ENCODE peak calls at places on chromosome 4, in seven cellular contexts. O, X, I, T, J, E and G are unnamed samples. For H3K36me3, the result is how much of the 10 kb centered on the place peaks cover.

GRCh38 chr4:96097040-96097607 is 257.2 kb downstream of the PDHA2 start:
- DNase-seq in O (no peak), X (no peak), I (no peak), T (no peak), J (no peak), E (no peak), G (no peak)

GRCh38 chr4:138199568-138200235 is 42.4 kb downstream of the SLC7A11 start:
- DNase-seq in O (no peak), X (no peak), I (no peak), T (no peak), J (no peak), E (no peak), G (no peak)

GRCh38 chr4:139171878-139172691 is 4.9 kb downstream of the ELF2 start:
- DNase-seq in O (no peak), X (no peak), I (no peak), T (no peak), J (no peak), E (no peak), G (no peak)

GRCh38 chr4:1326751-1327525 is 20.1 kb upstream of the UVSSA start:
- DNase-seq in O (no peak), X (no peak), I (no peak), T (no peak), J (no peak), E (no peak), G (no peak)

GRCh38 chr4:101136373-101137370 is 210.7 kb downstream of the PPP3CA start:
- DNase-seq in O (no peak), X (no peak), I (no peak), T (no peak), J (no peak), E (no peak), G (no peak)

GRCh38 chr4:13933163-13933562 is 305.6 kb upstream of the BOD1L1 start:
- DNase-seq in O (peak), X (no peak), I (no peak), T (no peak), J (no peak), E (no peak), G (no peak)

GRCh38 chr4:129545599-129546278 is 449.8 kb downstream of the C4orf33 start:
- DNase-seq in O (peak), X (peak), I (peak), T (no peak), J (peak), E (peak), G (no peak)

GRCh38 chr4:178037459-178038214 is 595.4 kb upstream of the AGA start:
- DNase-seq in O (no peak), X (no peak), I (no peak), T (no peak), J (no peak), E (no peak), G (no peak)

GRCh38 chr4:39169426-39169825 is 12.9 kb upstream of the WDR19 start:
- DNase-seq in O (no peak), X (no peak), I (no peak), T (no peak), J (no peak), E (no peak), G (no peak)

GRCh38 chr4:111282035-111282434 is 659.2 kb upstream of the PITX2 start:
- DNase-seq in O (no peak), X (no peak), I (no peak), T (no peak), J (no peak), E (no peak), G (no peak)

GRCh38 chr4:168480991-168481588 is 798 bp upstream of the DDX60L start:
- DNase-seq in O (no peak), X (no peak), I (no peak), T (no peak), J (no peak), E (peak), G (peak)

GRCh38 chr4:101914761-101915160 is 124.2 kb downstream of the BANK1 start:
- DNase-seq in O (no peak), X (no peak), I (no peak), T (no peak), J (no peak), E (no peak), G (no peak)

GRCh38 chr4:110510955-110511544 is 35.1 kb downstream of the ENPEP start:
- DNase-seq in O (peak), X (no peak), I (no peak), T (no peak), J (no peak), E (no peak), G (peak)

GRCh38 chr4:88382621-88383020 is 4.0 kb downstream of the HERC6 start:
- DNase-seq in O (no peak), X (no peak), I (no peak), T (no peak), J (no peak), E (no peak), G (no peak)

GRCh38 chr4:80268936-80269335 is 2.5 kb downstream of the FGF5 start:
- DNase-seq in O (no peak), X (no peak), I (no peak), T (no peak), J (no peak), E (no peak), G (no peak)

GRCh38 chr4:108834787-108835384 is 72.0 kb upstream of the ETNPPL start:
- DNase-seq in O (peak), X (no peak), I (no peak), T (no peak), J (no peak), E (no peak), G (no peak)

GRCh38 chr4:127103723-127104122 is 529.0 kb upstream of the INTU start:
- DNase-seq in O (no peak), X (no peak), I (no peak), T (no peak), J (no peak), E (peak), G (no peak)

GRCh38 chr4:151455212-151455611 is 46.2 kb downstream of the FHIP1A start:
- DNase-seq in O (no peak), X (no peak), I (no peak), T (no peak), J (no peak), E (no peak), G (no peak)

GRCh38 chr4:15294832-15295231 is 133.0 kb upstream of the C1QTNF7 start:
- DNase-seq in O (no peak), X (no peak), I (no peak), T (no peak), J (no peak), E (no peak), G (no peak)

GRCh38 chr4:8688041-8688907 is 95.7 kb downstream of the CPZ start:
- DNase-seq in O (peak), X (no peak), I (no peak), T (no peak), J (peak), E (no peak), G (no peak)

GRCh38 chr4:112567536-112567935 is 51.6 kb upstream of the NEUROG2 start:
- DNase-seq in O (no peak), X (no peak), I (no peak), T (no peak), J (no peak), E (no peak), G (no peak)

GRCh38 chr4:112562254-112562653 is 46.3 kb upstream of the NEUROG2 start:
- DNase-seq in O (no peak), X (no peak), I (no peak), T (no peak), J (no peak), E (no peak), G (no peak)

GRCh38 chr4:112560084-112560483 is 44.1 kb upstream of the NEUROG2 start:
- DNase-seq in O (no peak), X (no peak), I (no peak), T (no peak), J (no peak), E (no peak), G (peak)

GRCh38 chr4:112563431-112564200 is 47.6 kb upstream of the NEUROG2 start:
- DNase-seq in O (no peak), X (no peak), I (no peak), T (no peak), J (no peak), E (no peak), G (no peak)

DNA sequence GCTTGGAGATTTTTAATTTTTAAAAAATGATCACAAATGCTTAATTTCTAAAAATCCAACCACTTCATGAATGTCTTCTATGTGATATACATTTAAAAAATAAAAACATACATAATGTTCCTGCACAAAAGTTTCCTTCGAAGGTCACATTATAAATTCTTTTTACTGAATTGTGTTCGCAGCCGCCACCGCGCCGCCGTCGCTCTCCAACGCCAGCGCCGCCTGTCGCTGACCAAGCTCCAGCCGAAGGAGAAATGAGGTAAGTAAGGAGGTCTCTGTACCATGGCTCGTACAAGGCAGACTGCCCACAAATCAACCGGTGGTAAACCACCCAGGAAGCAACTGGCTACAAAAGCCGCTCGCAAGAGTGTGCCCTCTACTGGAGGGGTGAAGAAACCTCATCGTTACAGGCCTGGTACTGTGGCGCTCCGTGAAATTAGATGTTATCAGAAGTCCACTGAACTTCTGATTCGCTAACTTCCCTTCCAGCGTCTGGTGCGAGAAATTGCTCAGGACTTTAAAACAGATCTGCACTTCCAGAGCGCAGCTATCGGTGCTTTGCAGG is 48.8 kb upstream of the NEUROG2 start:
- DNase-seq in O (no peak), X (no peak), I (no peak), T (no peak), J (no peak), E (no peak), G (peak)
- TF ChIP-seq CTCF in O (no peak), X (no peak), I (no peak), T (no peak), J (no peak), E (no peak), G (no peak)

DNA sequence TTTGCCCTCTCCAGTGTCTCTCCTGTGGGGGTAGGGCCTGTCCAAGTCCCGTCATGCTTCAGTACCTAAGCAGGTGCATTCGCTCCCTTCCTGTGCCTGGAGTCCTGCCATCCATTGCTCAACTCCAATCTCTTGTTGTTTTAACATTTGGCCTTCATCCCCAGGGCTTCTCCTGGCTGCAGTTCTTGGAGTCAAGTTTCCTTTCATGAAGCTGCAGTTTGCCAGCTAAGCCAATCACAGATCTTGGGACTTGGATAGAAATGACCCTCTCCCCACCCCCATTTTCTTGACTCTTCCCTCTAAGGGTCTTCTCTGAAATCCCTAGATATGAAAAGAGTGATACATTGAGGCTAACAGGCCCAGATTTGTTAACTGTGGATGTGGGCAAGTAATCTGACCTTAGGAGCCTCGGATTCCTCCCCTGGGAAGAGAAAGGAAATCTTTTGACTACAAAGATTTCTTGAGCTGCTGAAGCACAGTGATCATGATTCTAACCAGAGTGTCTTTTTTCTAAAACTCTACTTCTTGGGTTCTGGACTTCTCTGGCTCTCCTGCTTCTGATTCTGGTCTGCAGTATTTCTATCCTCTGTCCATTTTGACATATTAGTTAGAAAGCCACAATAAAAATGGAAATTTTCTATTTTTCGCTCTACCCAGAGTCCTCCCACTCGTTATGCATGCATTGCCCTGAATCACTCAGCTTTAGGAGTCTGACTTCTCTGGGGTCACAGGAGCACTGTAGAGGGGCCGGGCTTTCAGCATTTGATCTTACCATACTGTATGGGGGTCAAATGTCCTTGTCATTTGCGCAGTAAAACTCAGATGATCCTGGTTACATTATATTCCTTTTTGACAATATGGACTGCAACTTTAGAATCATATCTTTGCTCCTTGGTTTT is 61.0 kb downstream of the CHRNA9 start:
- DNase-seq in O (peak), X (peak), I (peak), T (no peak), J (no peak), E (peak), G (no peak)
- H3K4me3 ChIP-seq in O (no peak), X (no peak), I (no peak), T (no peak), J (no peak), E (no peak), G (no peak)

GRCh38 chr4:2906218-2906617 is 57.0 kb downstream of the NOP14 start:
- DNase-seq in O (no peak), X (no peak), I (no peak), T (no peak), J (no peak), E (no peak), G (no peak)
- H3K36me3 ChIP-seq in O (half or more), X (half or more), I (under half), T (half or more), J (half or more), E (under half), G (under half)

GRCh38 chr4:16579866-16580265 is 318.6 kb downstream of the LDB2 start:
- DNase-seq in O (no peak), X (no peak), I (no peak), T (no peak), J (no peak), E (no peak), G (no peak)
- TF ChIP-seq CTCF in O (no peak), X (no peak), I (no peak), T (no peak), J (no peak), E (no peak), G (no peak)